ENCODE peak calls at places on chromosomes 16 and 17, in nine cellular contexts. E, R, J, D, F, A, T, M and H are unnamed samples.

GRCh38 chr17:1007310-1008007 is 10.5 kb downstream of the TIMM22 start:
- DNase-seq in E (no peak), R (no peak), J (no peak), D (no peak), F (no peak), A (peak; percentile 57), T (no peak), M (no peak), H (no peak)

GRCh38 chr16:1790611-1791255 is 2.8 kb downstream of the IGFALS start:
- DNase-seq in E (no peak), R (no peak), J (no peak), D (no peak), F (no peak), A (peak; percentile 67), T (no peak), M (no peak), H (no peak)

GRCh38 chr16:48383204-48383876 is 1.9 kb downstream of the SIAH1 start:
- DNase-seq in E (no peak), R (no peak), J (no peak), D (no peak), F (no peak), A (no peak), T (no peak), M (no peak), H (no peak)

GRCh38 chr17:40005527-40005926 is 9.7 kb upstream of the CSF3 start:
- DNase-seq in E (no peak), R (no peak), J (no peak), D (no peak), F (no peak), A (no peak), T (no peak), M (no peak), H (no peak)

GRCh38 chr16:24626251-24626650 is 86.9 kb downstream of the RBBP6 start:
- DNase-seq in E (no peak), R (no peak), J (no peak), D (no peak), F (no peak), A (no peak), T (no peak), M (peak; percentile 50), H (no peak)

GRCh38 chr16:88839745-88840588 is 16.8 kb downstream of the GALNS start:
- DNase-seq in E (no peak), R (no peak), J (no peak), D (no peak), F (no peak), A (no peak), T (no peak), M (no peak), H (peak; percentile 34)

GRCh38 chr16:4690946-4691665 is 2.3 kb upstream of the NUDT16L1 start:
- DNase-seq in E (no peak), R (no peak), J (no peak), D (no peak), F (no peak), A (peak; percentile 82), T (no peak), M (no peak), H (no peak)

GRCh38 chr16:24504467-24505345 is 34.7 kb upstream of the RBBP6 start:
- DNase-seq in E (peak; percentile 71), R (peak; percentile 61), J (peak; percentile 38), D (peak; percentile 88), F (peak; percentile 64), A (no peak), T (peak; percentile 79), M (peak; percentile 43), H (peak; percentile 52)

GRCh38 chr17:40905370-40905769 is 20.3 kb upstream of the KRT20 start:
- DNase-seq in E (no peak), R (no peak), J (no peak), D (no peak), F (no peak), A (no peak), T (no peak), M (no peak), H (no peak)

GRCh38 chr17:17782425-17783120 is 54.2 kb downstream of the SREBF1 start:
- DNase-seq in E (peak; percentile 8), R (peak; percentile 52), J (no peak), D (no peak), F (peak; percentile 52), A (no peak), T (peak; percentile 20), M (no peak), H (no peak)

GRCh38 chr17:73007447-73007846 is 85.0 kb downstream of the SLC39A11 start:
- DNase-seq in E (no peak), R (no peak), J (peak; percentile 23), D (no peak), F (no peak), A (no peak), T (no peak), M (no peak), H (no peak)

GRCh38 chr17:7354262-7354781 is 634 bp upstream of the TMEM95 start:
- DNase-seq in E (no peak), R (no peak), J (peak; percentile 22), D (no peak), F (no peak), A (no peak), T (peak; percentile 64), M (no peak), H (peak; percentile 16)

GRCh38 chr17:65568918-65569317 is 7.5 kb upstream of the AXIN2 start:
- DNase-seq in E (no peak), R (no peak), J (no peak), D (no peak), F (no peak), A (no peak), T (peak; percentile 52), M (no peak), H (no peak)

GRCh38 chr16:23587726-23588125 is 8.4 kb downstream of the NDUFAB1 start:
- DNase-seq in E (no peak), R (no peak), J (no peak), D (no peak), F (no peak), A (no peak), T (no peak), M (peak; percentile 17), H (no peak)

GRCh38 chr17:41617698-41618097 is 5.1 kb upstream of the KRT16 start:
- DNase-seq in E (no peak), R (no peak), J (no peak), D (no peak), F (no peak), A (peak; percentile 42), T (no peak), M (no peak), H (no peak)

GRCh38 chr17:19876524-19877161 is 8.9 kb upstream of the ULK2 start:
- DNase-seq in E (no peak), R (no peak), J (peak; percentile 33), D (no peak), F (no peak), A (peak; percentile 88), T (no peak), M (no peak), H (peak; percentile 51)

GRCh38 chr17:11980813-11981212 is 16.5 kb downstream of the ZNF18 start:
- DNase-seq in E (no peak), R (no peak), J (no peak), D (no peak), F (no peak), A (no peak), T (no peak), M (no peak), H (no peak)

GRCh38 chr16:89828199-89828869 is at the start of gene SPIRE2:
- DNase-seq in E (peak; percentile 82), R (peak; percentile 77), J (peak; percentile 68), D (peak; percentile 74), F (peak; percentile 80), A (peak; percentile 89), T (peak; percentile 64), M (no peak), H (peak; percentile 33)

GRCh38 chr16:85825326-85825725 is 25.8 kb downstream of the COX4I1 start:
- DNase-seq in E (no peak), R (peak; percentile 48), J (no peak), D (no peak), F (peak; percentile 42), A (no peak), T (no peak), M (no peak), H (no peak)

GRCh38 chr17:6603746-6604325 is 36.7 kb downstream of the KIAA0753 start:
- DNase-seq in E (no peak), R (no peak), J (no peak), D (no peak), F (no peak), A (no peak), T (no peak), M (no peak), H (no peak)

GRCh38 chr17:42408076-42408475 is 15.0 kb downstream of the CAVIN1 start:
- DNase-seq in E (no peak), R (no peak), J (no peak), D (no peak), F (no peak), A (no peak), T (no peak), M (no peak), H (peak; percentile 93)

GRCh38 chr16:87384162-87384999 is 805 bp upstream of the FBXO31 start:
- DNase-seq in E (peak; percentile 65), R (peak; percentile 58), J (peak; percentile 65), D (peak; percentile 44), F (peak; percentile 70), A (peak; percentile 92), T (no peak), M (no peak), H (no peak)

GRCh38 chr17:42131971-42132370 is 9.4 kb downstream of the HSPB9 start:
- DNase-seq in E (no peak), R (no peak), J (no peak), D (no peak), F (no peak), A (no peak), T (no peak), M (no peak), H (no peak)

GRCh38 chr16:80751167-80751566 is 53.2 kb downstream of the CDYL2 start:
- DNase-seq in E (no peak), R (no peak), J (no peak), D (no peak), F (no peak), A (no peak), T (no peak), M (peak; percentile 27), H (no peak)

GRCh38 chr17:28029033-28029432 is 13.4 kb upstream of the NLK start:
- DNase-seq in E (no peak), R (no peak), J (no peak), D (no peak), F (no peak), A (no peak), T (no peak), M (no peak), H (no peak)

GRCh38 chr17:2053380-2054261 is 1.3 kb upstream of the HIC1 start:
- DNase-seq in E (peak; percentile 65), R (peak; percentile 63), J (peak; percentile 77), D (no peak), F (peak; percentile 83), A (peak; percentile 92), T (peak; percentile 81), M (no peak), H (no peak)